ENCODE peak calls at places on chromosomes 7 and 10, in four cellular contexts. One of them, this sample, is unnamed.

GRCh38 chr7:134693256-134693655 is 46.6 kb downstream of the BPGM start:
- DNase-seq in neural crest cell: no peak
- DNase-seq in CD4-positive, alpha-beta T cell: no peak
- DNase-seq in HFFc6: peak
- DNase-seq in this sample: no peak

GRCh38 chr10:110244550-110244949 is 37.1 kb downstream of the MXI1 start:
- DNase-seq in neural crest cell: no peak
- DNase-seq in CD4-positive, alpha-beta T cell: no peak
- DNase-seq in HFFc6: no peak
- DNase-seq in this sample: no peak

GRCh38 chr10:11930342-11930978 is 107.3 kb downstream of the PROSER2 start:
- DNase-seq in neural crest cell: no peak
- DNase-seq in CD4-positive, alpha-beta T cell: no peak
- DNase-seq in HFFc6: no peak
- DNase-seq in this sample: no peak

GRCh38 chr10:14822879-14823755 is 14.7 kb downstream of the CDNF start:
- DNase-seq in neural crest cell: no peak
- DNase-seq in CD4-positive, alpha-beta T cell: peak
- DNase-seq in HFFc6: peak
- DNase-seq in this sample: peak

GRCh38 chr10:1137499-1138163 is 81.4 kb downstream of the WDR37 start:
- DNase-seq in neural crest cell: no peak
- DNase-seq in CD4-positive, alpha-beta T cell: no peak
- DNase-seq in HFFc6: no peak
- DNase-seq in this sample: no peak

GRCh38 chr7:46557295-46557711 is 636.2 kb upstream of the IGFBP3 start:
- DNase-seq in neural crest cell: no peak
- DNase-seq in CD4-positive, alpha-beta T cell: no peak
- DNase-seq in HFFc6: no peak
- DNase-seq in this sample: no peak

GRCh38 chr10:82377608-82378007 is 502.6 kb downstream of the NRG3 start:
- DNase-seq in neural crest cell: no peak
- DNase-seq in CD4-positive, alpha-beta T cell: no peak
- DNase-seq in HFFc6: no peak
- DNase-seq in this sample: peak

GRCh38 chr7:29113384-29114102 is 32.8 kb downstream of the CPVL start:
- DNase-seq in neural crest cell: no peak
- DNase-seq in CD4-positive, alpha-beta T cell: no peak
- DNase-seq in HFFc6: peak
- DNase-seq in this sample: peak

GRCh38 chr10:7855205-7855604 is 36.9 kb downstream of the TAF3 start:
- DNase-seq in neural crest cell: no peak
- DNase-seq in CD4-positive, alpha-beta T cell: no peak
- DNase-seq in HFFc6: no peak
- DNase-seq in this sample: peak

GRCh38 chr7:22400150-22400814 is 43.3 kb upstream of the RAPGEF5 start:
- DNase-seq in neural crest cell: no peak
- DNase-seq in CD4-positive, alpha-beta T cell: no peak
- DNase-seq in HFFc6: no peak
- DNase-seq in this sample: no peak

GRCh38 chr7:22399091-22399490 is 42.1 kb upstream of the RAPGEF5 start:
- DNase-seq in neural crest cell: no peak
- DNase-seq in CD4-positive, alpha-beta T cell: no peak
- DNase-seq in HFFc6: no peak
- DNase-seq in this sample: no peak

GRCh38 chr7:22395222-22395621 is 38.3 kb upstream of the RAPGEF5 start:
- DNase-seq in neural crest cell: no peak
- DNase-seq in CD4-positive, alpha-beta T cell: no peak
- DNase-seq in HFFc6: no peak
- DNase-seq in this sample: no peak

GRCh38 chr7:22399546-22399945 is 42.6 kb upstream of the RAPGEF5 start:
- DNase-seq in neural crest cell: no peak
- DNase-seq in CD4-positive, alpha-beta T cell: no peak
- DNase-seq in HFFc6: no peak
- DNase-seq in this sample: no peak

DNA sequence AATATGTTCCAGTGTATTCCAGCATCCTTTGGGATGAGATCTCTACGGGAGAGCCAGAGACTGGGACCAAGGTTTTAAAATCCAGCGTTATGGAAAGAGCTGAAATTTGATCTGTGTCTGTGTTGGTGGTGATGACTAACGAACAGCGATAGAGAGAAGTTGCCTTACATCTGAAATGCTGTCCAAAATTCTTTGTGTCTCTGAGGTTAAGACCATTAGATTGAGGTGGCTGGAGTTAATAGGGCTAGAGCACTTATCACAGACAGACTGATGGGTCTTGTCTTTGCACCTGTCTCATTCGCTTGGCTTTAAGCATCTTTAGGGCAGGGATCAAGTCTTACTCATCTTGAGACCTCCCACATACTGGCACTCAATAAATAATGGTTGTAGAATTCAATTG is 41.0 kb upstream of the RAPGEF5 start:
- DNase-seq in neural crest cell: no peak
- DNase-seq in CD4-positive, alpha-beta T cell: no peak
- DNase-seq in HFFc6: peak
- DNase-seq in this sample: no peak
- TF ChIP-seq CTCF in neural crest cell: no peak
- TF ChIP-seq CTCF in CD4-positive, alpha-beta T cell: no peak
- TF ChIP-seq CTCF in HFFc6: no peak
- TF ChIP-seq CTCF in this sample: no peak

GRCh38 chr7:66557214-66558200 is 71.2 kb upstream of the KCTD7 start:
- DNase-seq in neural crest cell: peak
- DNase-seq in CD4-positive, alpha-beta T cell: peak
- DNase-seq in HFFc6: peak
- DNase-seq in this sample: peak
- TF ChIP-seq CTCF in neural crest cell: peak
- TF ChIP-seq CTCF in CD4-positive, alpha-beta T cell: peak
- TF ChIP-seq CTCF in HFFc6: peak
- TF ChIP-seq CTCF in this sample: peak

DNA sequence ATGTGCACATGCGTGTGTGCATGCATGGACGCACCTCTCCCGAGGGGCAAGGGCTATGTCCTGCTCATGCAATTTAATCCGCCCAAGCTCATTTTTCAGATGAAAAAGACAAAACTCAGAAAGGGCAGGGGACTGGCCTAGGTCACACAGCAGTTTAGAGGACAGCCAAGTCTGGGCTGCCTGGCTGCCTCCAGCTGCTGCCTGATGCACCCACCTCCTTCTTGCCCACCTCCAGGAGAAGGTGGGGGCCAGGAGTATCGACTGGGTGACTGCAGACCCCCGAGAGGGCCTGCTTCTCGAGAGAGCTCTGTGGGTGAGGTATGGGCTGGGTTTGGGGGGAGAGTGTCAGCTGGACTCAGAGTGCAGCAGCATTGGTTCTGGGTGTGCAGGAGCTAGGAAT is 113.4 kb downstream of the ZMIZ1 start:
- DNase-seq in neural crest cell: no peak
- DNase-seq in CD4-positive, alpha-beta T cell: no peak
- DNase-seq in HFFc6: no peak
- DNase-seq in this sample: no peak
- TF ChIP-seq CTCF in neural crest cell: no peak
- TF ChIP-seq CTCF in CD4-positive, alpha-beta T cell: no peak
- TF ChIP-seq CTCF in HFFc6: no peak
- TF ChIP-seq CTCF in this sample: no peak

GRCh38 chr7:1767524-1767923 is 97.4 kb downstream of the ELFN1 start:
- DNase-seq in neural crest cell: no peak
- DNase-seq in CD4-positive, alpha-beta T cell: no peak
- DNase-seq in HFFc6: no peak
- DNase-seq in this sample: no peak
- TF ChIP-seq CTCF in neural crest cell: no peak
- TF ChIP-seq CTCF in CD4-positive, alpha-beta T cell: no peak
- TF ChIP-seq CTCF in HFFc6: peak
- TF ChIP-seq CTCF in this sample: no peak

GRCh38 chr7:113405296-113406056 is 287.1 kb upstream of the SMIM30 start:
- DNase-seq in neural crest cell: no peak
- DNase-seq in CD4-positive, alpha-beta T cell: no peak
- DNase-seq in HFFc6: no peak
- DNase-seq in this sample: no peak

GRCh38 chr7:113408999-113409398 is 290.6 kb upstream of the SMIM30 start:
- DNase-seq in neural crest cell: no peak
- DNase-seq in CD4-positive, alpha-beta T cell: no peak
- DNase-seq in HFFc6: no peak
- DNase-seq in this sample: no peak

GRCh38 chr7:113402005-113402404 is 283.7 kb upstream of the SMIM30 start:
- DNase-seq in neural crest cell: no peak
- DNase-seq in CD4-positive, alpha-beta T cell: no peak
- DNase-seq in HFFc6: no peak
- DNase-seq in this sample: no peak

DNA sequence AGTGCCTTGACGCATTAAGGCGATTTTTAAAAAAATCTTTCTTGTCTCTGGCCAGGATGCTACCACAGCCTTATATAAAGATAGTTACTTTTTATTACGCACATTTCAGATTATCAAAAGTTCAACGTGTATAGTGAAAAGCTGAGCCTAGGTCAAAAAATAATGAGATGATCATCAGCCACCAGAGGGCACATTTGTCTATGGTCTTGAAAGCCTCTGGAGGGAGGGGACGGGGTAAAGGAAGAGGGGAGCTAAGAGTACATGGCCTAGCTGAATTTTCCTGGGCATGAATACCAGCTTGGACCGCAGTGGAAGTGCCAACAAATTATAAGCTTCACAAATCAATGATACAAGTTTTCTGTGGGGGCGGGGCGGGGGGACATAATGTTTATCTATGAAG is 285.9 kb upstream of the SMIM30 start:
- DNase-seq in neural crest cell: no peak
- DNase-seq in CD4-positive, alpha-beta T cell: no peak
- DNase-seq in HFFc6: no peak
- DNase-seq in this sample: peak
- TF ChIP-seq CTCF in neural crest cell: peak
- TF ChIP-seq CTCF in CD4-positive, alpha-beta T cell: no peak
- TF ChIP-seq CTCF in HFFc6: peak
- TF ChIP-seq CTCF in this sample: peak

This sample was measured in endothelial cell.